ENCODE peak calls at places on chromosomes 13 and 19, in nine cellular contexts. U is tibial artery, S is endodermal cell, X is RWPE2, J is GM23248, C is foreskin keratinocyte, P is left ventricle myocardium inferior, D is cardiac muscle cell, L is spleen. B is an unnamed sample.

GRCh38 chr13:95660981-95661581 is 15.9 kb upstream of the DNAJC3 start:
- DNase-seq in X (no peak), D (peak; percentile 68), L (no peak), J (peak; percentile 73), S (no peak), C (peak; percentile 36), U (no peak), P (no peak), B (no peak)

GRCh38 chr19:2554856-2555255 is 78.9 kb downstream of the GADD45B start:
- DNase-seq in L (peak; percentile 39), C (no peak), S (no peak), U (peak; percentile 70), P (peak; percentile 13), D (no peak), J (peak; percentile 38), X (no peak), B (no peak)

GRCh38 chr13:76887070-76887563 is 912 bp upstream of the KCTD12 start:
- DNase-seq in X (no peak), S (peak; percentile 71), U (no peak), C (no peak), J (no peak), D (peak; percentile 17), P (peak; percentile 16), L (peak; percentile 72), B (no peak)

GRCh38 chr13:77207943-77208342 is 119.0 kb downstream of the MYCBP2 start:
- DNase-seq in D (peak; percentile 60), C (peak; percentile 82), P (no peak), L (no peak), X (no peak), S (no peak), U (no peak), J (peak; percentile 60), B (no peak)

GRCh38 chr19:5829567-5830315 is 9.8 kb downstream of the FUT6 start:
- DNase-seq in D (no peak), C (no peak), P (no peak), J (no peak), S (peak; percentile 42), U (no peak), L (no peak), X (no peak), B (no peak)

GRCh38 chr13:70330697-70331361 is 222.6 kb upstream of the KLHL1 start:
- DNase-seq in S (no peak), U (no peak), J (no peak), X (no peak), C (no peak), L (no peak), P (no peak), D (no peak), B (no peak)

GRCh38 chr19:29685326-29685725 is 20.1 kb downstream of the PLEKHF1 start:
- DNase-seq in S (no peak), P (no peak), U (no peak), L (peak; percentile 45), C (no peak), X (no peak), D (peak; percentile 40), J (peak; percentile 78), B (no peak)

GRCh38 chr13:58680115-58680514 is 1048.6 kb downstream of the PCDH17 start:
- DNase-seq in P (no peak), C (no peak), L (no peak), X (no peak), D (no peak), S (peak; percentile 61), J (no peak), U (no peak), B (no peak)

GRCh38 chr13:98026457-98026857 is 73.0 kb downstream of the IPO5 start:
- DNase-seq in L (no peak), X (no peak), D (peak; percentile 30), P (no peak), J (peak; percentile 32), C (no peak), U (no peak), S (peak; percentile 71), B (no peak)

GRCh38 chr13:86681223-86681622 is 882.0 kb upstream of the SLITRK6 start:
- DNase-seq in J (no peak), D (no peak), P (no peak), S (no peak), C (no peak), L (no peak), X (no peak), U (no peak), B (no peak)

GRCh38 chr19:3096267-3096901 is 2.2 kb downstream of the GNA11 start:
- DNase-seq in D (no peak), X (peak; percentile 56), U (no peak), C (no peak), S (no peak), P (no peak), J (no peak), L (peak; percentile 73), B (no peak)

GRCh38 chr13:113548171-113548641 is 36.3 kb upstream of the TFDP1 start:
- DNase-seq in X (peak; percentile 56), L (peak; percentile 75), J (no peak), P (no peak), S (peak; percentile 43), C (no peak), D (peak; percentile 40), U (peak; percentile 60), B (no peak)

GRCh38 chr19:36103842-36104552 is 6.9 kb upstream of the OVOL3 start:
- DNase-seq in X (no peak), D (no peak), L (no peak), P (no peak), U (no peak), S (no peak), J (no peak), C (peak; percentile 42), B (no peak)

GRCh38 chr13:46757640-46758039 is 39.3 kb downstream of the ESD start:
- DNase-seq in S (no peak), J (no peak), L (no peak), X (no peak), U (no peak), D (no peak), P (no peak), C (no peak), B (no peak)

GRCh38 chr13:93227280-93227905 is 786 bp downstream of the GPC6 start:
- DNase-seq in L (no peak), C (peak; percentile 82), S (peak; percentile 79), P (no peak), D (peak; percentile 70), U (peak; percentile 70), J (peak; percentile 72), X (no peak), B (no peak)

GRCh38 chr13:35961002-35961401 is 170.2 kb downstream of the DCLK1 start:
- DNase-seq in X (no peak), P (no peak), D (no peak), S (no peak), J (peak; percentile 39), L (no peak), U (no peak), C (peak; percentile 12), B (no peak)
- H3K4me1 ChIP-seq in X (peaks cover 3% of the 10 kb centered on the region), P (peaks cover 38% of the 10 kb centered on the region), D (no peaks in the 10 kb centered on the region), S (no peaks in the 10 kb centered on the region), J (peaks cover 30% of the 10 kb centered on the region), L (no peaks in the 10 kb centered on the region), U (peaks cover 53% of the 10 kb centered on the region), C (no peaks in the 10 kb centered on the region), B (peaks cover 6% of the 10 kb centered on the region)

GRCh38 chr19:46951236-46951986 is 68.2 kb upstream of the NPAS1 start:
- DNase-seq in C (peak; percentile 93), U (no peak), L (no peak), X (peak; percentile 83), S (no peak), J (peak; percentile 73), P (no peak), D (no peak), B (no peak)
- H3K4me1 ChIP-seq in C (peaks cover 27% of the 10 kb centered on the region), U (peaks cover 70% of the 10 kb centered on the region), L (peaks cover 23% of the 10 kb centered on the region), X (peaks cover 40% of the 10 kb centered on the region), S (no peaks in the 10 kb centered on the region), J (peaks cover 44% of the 10 kb centered on the region), P (peaks cover 83% of the 10 kb centered on the region), D (peaks cover 8% of the 10 kb centered on the region), B (peaks cover 69% of the 10 kb centered on the region)

GRCh38 chr19:13072206-13072898 is 30.3 kb downstream of the LYL1 start:
- DNase-seq in P (no peak), L (no peak), U (no peak), S (no peak), J (no peak), D (no peak), C (no peak), X (no peak), B (no peak)

GRCh38 chr19:13070425-13071140 is 32.1 kb downstream of the LYL1 start:
- DNase-seq in L (no peak), U (no peak), D (no peak), S (no peak), J (no peak), P (no peak), X (no peak), C (no peak), B (no peak)

GRCh38 chr19:13071444-13072205 is 31.0 kb downstream of the LYL1 start:
- DNase-seq in J (no peak), L (no peak), P (no peak), C (no peak), X (no peak), D (no peak), U (no peak), S (no peak), B (no peak)

GRCh38 chr19:13074378-13074777 is 28.3 kb downstream of the LYL1 start:
- DNase-seq in P (no peak), S (no peak), C (no peak), U (no peak), J (no peak), L (no peak), X (no peak), D (no peak), B (no peak)

GRCh38 chr19:13073263-13073662 is 29.4 kb downstream of the LYL1 start:
- DNase-seq in U (no peak), D (no peak), J (no peak), C (no peak), P (no peak), L (no peak), X (no peak), S (peak; percentile 48), B (no peak)
- H3K4me1 ChIP-seq in U (peaks cover 87% of the 10 kb centered on the region), D (peaks cover 5% of the 10 kb centered on the region), J (peaks cover 4% of the 10 kb centered on the region), C (no peaks in the 10 kb centered on the region), P (peaks cover 76% of the 10 kb centered on the region), L (no peaks in the 10 kb centered on the region), X (no peaks in the 10 kb centered on the region), S (peaks cover 12% of the 10 kb centered on the region), B (peaks cover 58% of the 10 kb centered on the region)

GRCh38 chr19:16459680-16460079 is 12.1 kb downstream of the EPS15L1 start:
- DNase-seq in P (no peak), X (no peak), S (no peak), D (no peak), J (no peak), L (no peak), U (no peak), C (no peak), B (no peak)

GRCh38 chr19:16456652-16457194 is 15.0 kb downstream of the EPS15L1 start:
- DNase-seq in S (no peak), X (no peak), J (peak; percentile 32), L (no peak), P (no peak), C (peak; percentile 22), U (no peak), D (no peak), B (no peak)

GRCh38 chr19:16458391-16459128 is 13.2 kb downstream of the EPS15L1 start:
- DNase-seq in J (no peak), L (no peak), D (no peak), P (no peak), C (no peak), S (no peak), U (no peak), X (no peak), B (no peak)

GRCh38 chr19:16457195-16457953 is 14.4 kb downstream of the EPS15L1 start:
- DNase-seq in U (peak; percentile 81), D (peak; percentile 67), C (no peak), L (no peak), X (no peak), P (peak; percentile 55), S (peak; percentile 67), J (peak; percentile 60), B (peak; percentile 84)

GRCh38 chr19:16457954-16458331 is 13.8 kb downstream of the EPS15L1 start:
- DNase-seq in J (no peak), U (no peak), S (no peak), C (no peak), X (no peak), L (no peak), D (no peak), P (peak; percentile 60), B (no peak)
- H3K4me1 ChIP-seq in J (peaks cover 16% of the 10 kb centered on the region), U (peaks cover 54% of the 10 kb centered on the region), S (no peaks in the 10 kb centered on the region), C (peaks cover 28% of the 10 kb centered on the region), X (peaks cover 14% of the 10 kb centered on the region), L (peaks cover 47% of the 10 kb centered on the region), D (peaks cover 38% of the 10 kb centered on the region), P (peaks cover 100% of the 10 kb centered on the region), B (peaks cover 49% of the 10 kb centered on the region)

B was measured in suprapubic skin.